ENCODE peak calls at places on chromosomes 7 and 10, in nine cellular contexts. C is NCI-H1105; Y is stimulated activated CD4-positive, alpha-beta T cell treated with anti-CD3 and anti-CD28 coated beads, Interleukin-4, amount 100 ng/mL, for 24 hours; X is T1000; M is GM12891; H is psoas muscle; R is putamen; V is tibial artery; J is NCI-H1694 treated with DMSO at 0.1 percent for 48 hours. O is an unnamed sample.

GRCh38 chr7:134593530-134594392 is 44.9 kb downstream of the AKR1B15 start:
- DNase-seq in C (no peak), Y (no peak), X (peak; percentile 38), M (no peak), H (peak; percentile 61), R (peak; percentile 96), V (peak; percentile 79), J (no peak), O (no peak)

GRCh38 chr7:34039033-34039432 is 133.7 kb downstream of the BMPER start:
- DNase-seq in C (no peak), Y (no peak), X (no peak), M (no peak), H (no peak), R (no peak), V (no peak), J (no peak), O (no peak)

GRCh38 chr10:13633689-13634088 is 46.9 kb downstream of the PRPF18 start:
- DNase-seq in C (no peak), Y (no peak), X (no peak), M (no peak), H (peak; percentile 89), R (no peak), V (peak; percentile 73), J (no peak), O (no peak)

GRCh38 chr7:618539-619355 is 99.1 kb upstream of the PDGFA start:
- DNase-seq in C (no peak), Y (peak; percentile 66), X (no peak), M (no peak), H (peak; percentile 38), R (no peak), V (no peak), J (no peak), O (no peak)

GRCh38 chr10:133131053-133131452 is 29.0 kb upstream of the KNDC1 start:
- DNase-seq in C (no peak), Y (no peak), X (no peak), M (no peak), H (peak; percentile 27), R (no peak), V (peak; percentile 6), J (no peak), O (no peak)

GRCh38 chr10:104424719-104425118 is 71.1 kb downstream of the CFAP58 start:
- DNase-seq in C (no peak), Y (no peak), X (no peak), M (no peak), H (no peak), R (no peak), V (no peak), J (no peak), O (peak; percentile 15)

GRCh38 chr7:104150470-104150869 is 57.3 kb downstream of the ORC5 start:
- DNase-seq in C (no peak), Y (no peak), X (no peak), M (no peak), H (no peak), R (no peak), V (no peak), J (no peak), O (no peak)

GRCh38 chr10:71836594-71836970 is 14.5 kb downstream of the PSAP start:
- DNase-seq in C (no peak), Y (no peak), X (no peak), M (no peak), H (no peak), R (no peak), V (no peak), J (no peak), O (no peak)

GRCh38 chr10:125982256-125982948 is 86.0 kb downstream of the FANK1 start:
- DNase-seq in C (no peak), Y (peak; percentile 34), X (peak; percentile 38), M (peak; percentile 31), H (no peak), R (peak; percentile 66), V (no peak), J (peak; percentile 40), O (peak; percentile 57)

GRCh38 chr10:100483876-100484666 is 21.3 kb downstream of the WNT8B start:
- DNase-seq in C (no peak), Y (no peak), X (no peak), M (no peak), H (no peak), R (no peak), V (no peak), J (no peak), O (no peak)

GRCh38 chr10:22017283-22018020 is 13.9 kb upstream of the DNAJC1 start:
- DNase-seq in C (no peak), Y (no peak), X (no peak), M (no peak), H (no peak), R (no peak), V (no peak), J (no peak), O (no peak)

GRCh38 chr7:140400381-140400780 is 2.1 kb upstream of the SLC37A3 start:
- DNase-seq in C (no peak), Y (no peak), X (no peak), M (no peak), H (no peak), R (no peak), V (no peak), J (no peak), O (no peak)

GRCh38 chr7:73520673-73521635 is 1.1 kb downstream of the BAZ1B start:
- DNase-seq in C (no peak), Y (peak; percentile 15), X (no peak), M (no peak), H (no peak), R (peak; percentile 16), V (no peak), J (no peak), O (no peak)

GRCh38 chr7:134514663-134515062 is 12.7 kb upstream of the AKR1B10 start:
- DNase-seq in C (peak; percentile 57), Y (peak; percentile 44), X (peak; percentile 3), M (peak; percentile 30), H (no peak), R (peak; percentile 57), V (no peak), J (peak; percentile 69), O (peak; percentile 51)

GRCh38 chr7:131235489-131236317 is 92.0 kb upstream of the MKLN1 start:
- DNase-seq in C (no peak), Y (peak; percentile 86), X (peak; percentile 51), M (no peak), H (no peak), R (peak; percentile 36), V (peak; percentile 43), J (no peak), O (no peak)

GRCh38 chr7:82823073-82823472 is 339.6 kb downstream of the PCLO start:
- DNase-seq in C (no peak), Y (no peak), X (no peak), M (no peak), H (no peak), R (no peak), V (no peak), J (no peak), O (no peak)

GRCh38 chr7:130921391-130922180 is 187.6 kb upstream of the KLF14 start:
- DNase-seq in C (peak; percentile 73), Y (no peak), X (no peak), M (no peak), H (peak; percentile 80), R (peak; percentile 89), V (peak; percentile 67), J (peak; percentile 18), O (no peak)

GRCh38 chr7:101901661-101902491 is 84.5 kb downstream of the CUX1 start:
- DNase-seq in C (no peak), Y (no peak), X (no peak), M (no peak), H (peak; percentile 67), R (no peak), V (no peak), J (no peak), O (no peak)

GRCh38 chr7:156143158-156143557 is 330.9 kb upstream of the SHH start:
- DNase-seq in C (no peak), Y (no peak), X (no peak), M (no peak), H (no peak), R (no peak), V (no peak), J (no peak), O (no peak)